ENCODE peak calls at places on chromosomes 4 and X, in six cellular contexts. One of them, this sample, is unnamed.

GRCh38 chrX:103376979-103377324 is 614 bp downstream of the BEX3 start:
- DNase-seq in A549: no peak
- DNase-seq in bronchial epithelial cell: no peak
- DNase-seq in Caco-2: peak
- DNase-seq in right atrium auricular region: no peak
- DNase-seq in dorsolateral prefrontal cortex: peak
- DNase-seq in this sample: no peak

GRCh38 chrX:21839334-21840198 is at the start of gene MBTPS2:
- DNase-seq in right atrium auricular region: peak
- DNase-seq in Caco-2: peak
- DNase-seq in A549: peak
- DNase-seq in bronchial epithelial cell: peak
- DNase-seq in dorsolateral prefrontal cortex: peak
- DNase-seq in this sample: peak

GRCh38 chrX:136689441-136689840 is 41.5 kb downstream of the CD40LG start:
- DNase-seq in A549: no peak
- DNase-seq in right atrium auricular region: no peak
- DNase-seq in bronchial epithelial cell: peak
- DNase-seq in Caco-2: no peak
- DNase-seq in dorsolateral prefrontal cortex: no peak
- DNase-seq in this sample: peak

GRCh38 chr4:158428242-158428641 is 93.4 kb upstream of the RXFP1 start:
- DNase-seq in A549: no peak
- DNase-seq in bronchial epithelial cell: peak
- DNase-seq in dorsolateral prefrontal cortex: no peak
- DNase-seq in Caco-2: no peak
- DNase-seq in right atrium auricular region: no peak
- DNase-seq in this sample: peak

GRCh38 chr4:3492741-3493719 is 29.9 kb downstream of the DOK7 start:
- DNase-seq in bronchial epithelial cell: no peak
- DNase-seq in dorsolateral prefrontal cortex: no peak
- DNase-seq in A549: no peak
- DNase-seq in right atrium auricular region: no peak
- DNase-seq in Caco-2: no peak
- DNase-seq in this sample: peak

GRCh38 chr4:2962099-2962455 is 1.1 kb downstream of the NOP14 start:
- DNase-seq in Caco-2: no peak
- DNase-seq in right atrium auricular region: no peak
- DNase-seq in bronchial epithelial cell: no peak
- DNase-seq in A549: no peak
- DNase-seq in dorsolateral prefrontal cortex: no peak
- DNase-seq in this sample: no peak

GRCh38 chr4:154044118-154044517 is 255.2 kb upstream of the SFRP2 start:
- DNase-seq in dorsolateral prefrontal cortex: no peak
- DNase-seq in right atrium auricular region: no peak
- DNase-seq in A549: no peak
- DNase-seq in bronchial epithelial cell: peak
- DNase-seq in Caco-2: no peak
- DNase-seq in this sample: peak

GRCh38 chr4:138078751-138079150 is 163.4 kb downstream of the SLC7A11 start:
- DNase-seq in dorsolateral prefrontal cortex: no peak
- DNase-seq in bronchial epithelial cell: no peak
- DNase-seq in A549: no peak
- DNase-seq in right atrium auricular region: no peak
- DNase-seq in Caco-2: no peak
- DNase-seq in this sample: peak

GRCh38 chr4:112966701-112967100 is 82.8 kb upstream of the ANK2 start:
- DNase-seq in A549: no peak
- DNase-seq in right atrium auricular region: no peak
- DNase-seq in dorsolateral prefrontal cortex: no peak
- DNase-seq in bronchial epithelial cell: no peak
- DNase-seq in Caco-2: no peak
- DNase-seq in this sample: no peak

GRCh38 chrX:72554448-72555140 is 18.0 kb downstream of the HDAC8 start:
- DNase-seq in A549: peak
- DNase-seq in right atrium auricular region: no peak
- DNase-seq in dorsolateral prefrontal cortex: no peak
- DNase-seq in bronchial epithelial cell: peak
- DNase-seq in Caco-2: peak
- DNase-seq in this sample: no peak

GRCh38 chr4:111797455-111798163 is 347.6 kb upstream of the FAM241A start:
- DNase-seq in A549: no peak
- DNase-seq in dorsolateral prefrontal cortex: no peak
- DNase-seq in right atrium auricular region: no peak
- DNase-seq in bronchial epithelial cell: no peak
- DNase-seq in Caco-2: no peak
- DNase-seq in this sample: no peak

GRCh38 chr4:39365360-39365759 is 802 bp downstream of the RFC1 start:
- DNase-seq in Caco-2: no peak
- DNase-seq in A549: no peak
- DNase-seq in right atrium auricular region: no peak
- DNase-seq in dorsolateral prefrontal cortex: no peak
- DNase-seq in bronchial epithelial cell: no peak
- DNase-seq in this sample: no peak

GRCh38 chr4:185911556-185912064 is 99.6 kb upstream of the SORBS2 start:
- DNase-seq in Caco-2: no peak
- DNase-seq in bronchial epithelial cell: peak
- DNase-seq in right atrium auricular region: no peak
- DNase-seq in dorsolateral prefrontal cortex: no peak
- DNase-seq in A549: no peak
- DNase-seq in this sample: no peak

GRCh38 chrX:115226929-115227328 is 7.0 kb downstream of the LRCH2 start:
- DNase-seq in Caco-2: peak
- DNase-seq in right atrium auricular region: no peak
- DNase-seq in bronchial epithelial cell: peak
- DNase-seq in dorsolateral prefrontal cortex: peak
- DNase-seq in A549: no peak
- DNase-seq in this sample: peak

GRCh38 chr4:2834001-2834921 is 9.4 kb upstream of the ADD1 start:
- DNase-seq in right atrium auricular region: no peak
- DNase-seq in Caco-2: no peak
- DNase-seq in dorsolateral prefrontal cortex: no peak
- DNase-seq in bronchial epithelial cell: no peak
- DNase-seq in A549: no peak
- DNase-seq in this sample: no peak

GRCh38 chrX:139930923-139931645 is 1.8 kb downstream of the ATP11C start:
- DNase-seq in right atrium auricular region: no peak
- DNase-seq in bronchial epithelial cell: no peak
- DNase-seq in A549: peak
- DNase-seq in Caco-2: peak
- DNase-seq in dorsolateral prefrontal cortex: peak
- DNase-seq in this sample: no peak

GRCh38 chrX:31213941-31214340 is 142.1 kb upstream of the FTHL17 start:
- DNase-seq in bronchial epithelial cell: peak
- DNase-seq in dorsolateral prefrontal cortex: no peak
- DNase-seq in Caco-2: peak
- DNase-seq in right atrium auricular region: no peak
- DNase-seq in A549: no peak
- DNase-seq in this sample: peak

GRCh38 chr4:38509551-38509950 is 154.4 kb upstream of the KLF3 start:
- DNase-seq in A549: no peak
- DNase-seq in bronchial epithelial cell: no peak
- DNase-seq in Caco-2: no peak
- DNase-seq in dorsolateral prefrontal cortex: no peak
- DNase-seq in right atrium auricular region: no peak
- DNase-seq in this sample: no peak

GRCh38 chrX:100731441-100732281 is at the start of gene SYTL4:
- DNase-seq in dorsolateral prefrontal cortex: no peak
- DNase-seq in bronchial epithelial cell: no peak
- DNase-seq in Caco-2: peak
- DNase-seq in right atrium auricular region: no peak
- DNase-seq in A549: peak
- DNase-seq in this sample: peak

GRCh38 chrX:110450050-110450449 is 91.4 kb downstream of the RTL9 start:
- DNase-seq in Caco-2: peak
- DNase-seq in dorsolateral prefrontal cortex: peak
- DNase-seq in A549: peak
- DNase-seq in bronchial epithelial cell: peak
- DNase-seq in right atrium auricular region: peak
- DNase-seq in this sample: peak

GRCh38 chr4:38154681-38155588 is 194.7 kb downstream of the PTTG2 start:
- DNase-seq in bronchial epithelial cell: peak
- DNase-seq in Caco-2: no peak
- DNase-seq in dorsolateral prefrontal cortex: no peak
- DNase-seq in A549: no peak
- DNase-seq in right atrium auricular region: no peak
- DNase-seq in this sample: no peak

GRCh38 chrX:39766882-39767281 is 330.9 kb downstream of the BCOR start:
- DNase-seq in dorsolateral prefrontal cortex: no peak
- DNase-seq in A549: no peak
- DNase-seq in bronchial epithelial cell: no peak
- DNase-seq in Caco-2: no peak
- DNase-seq in right atrium auricular region: no peak
- DNase-seq in this sample: no peak

GRCh38 chr4:41725254-41725653 is 23.3 kb downstream of the PHOX2B start:
- DNase-seq in bronchial epithelial cell: no peak
- DNase-seq in dorsolateral prefrontal cortex: no peak
- DNase-seq in A549: no peak
- DNase-seq in right atrium auricular region: no peak
- DNase-seq in Caco-2: no peak
- DNase-seq in this sample: no peak

GRCh38 chr4:6563935-6564645 is 10.9 kb upstream of the MAN2B2 start:
- DNase-seq in bronchial epithelial cell: no peak
- DNase-seq in dorsolateral prefrontal cortex: no peak
- DNase-seq in right atrium auricular region: no peak
- DNase-seq in A549: no peak
- DNase-seq in Caco-2: no peak
- DNase-seq in this sample: no peak

GRCh38 chr4:169198167-169198566 is 72.6 kb downstream of the SH3RF1 start:
- DNase-seq in bronchial epithelial cell: no peak
- DNase-seq in dorsolateral prefrontal cortex: no peak
- DNase-seq in right atrium auricular region: no peak
- DNase-seq in Caco-2: no peak
- DNase-seq in A549: no peak
- DNase-seq in this sample: no peak
- TF ChIP-seq CTCF in bronchial epithelial cell: no peak
- TF ChIP-seq CTCF in dorsolateral prefrontal cortex: no peak
- TF ChIP-seq CTCF in right atrium auricular region: no peak
- TF ChIP-seq CTCF in Caco-2: no peak
- TF ChIP-seq CTCF in A549: no peak
- TF ChIP-seq CTCF in this sample: no peak

GRCh38 chr4:140003851-140004579 is 150.0 kb downstream of the MAML3 start:
- DNase-seq in A549: no peak
- DNase-seq in right atrium auricular region: no peak
- DNase-seq in bronchial epithelial cell: no peak
- DNase-seq in Caco-2: no peak
- DNase-seq in dorsolateral prefrontal cortex: no peak
- DNase-seq in this sample: no peak
- H3K4me3 ChIP-seq in A549: no peak
- H3K4me3 ChIP-seq in right atrium auricular region: peak
- H3K4me3 ChIP-seq in bronchial epithelial cell: peak
- H3K4me3 ChIP-seq in Caco-2: no peak
- H3K4me3 ChIP-seq in dorsolateral prefrontal cortex: peak
- H3K4me3 ChIP-seq in this sample: peak

GRCh38 chr4:69617083-69617694 is 22.3 kb downstream of the UGT2A2 start:
- DNase-seq in dorsolateral prefrontal cortex: no peak
- DNase-seq in A549: peak
- DNase-seq in Caco-2: peak
- DNase-seq in bronchial epithelial cell: peak
- DNase-seq in right atrium auricular region: no peak
- DNase-seq in this sample: peak
- TF ChIP-seq CTCF in dorsolateral prefrontal cortex: peak
- TF ChIP-seq CTCF in A549: peak
- TF ChIP-seq CTCF in Caco-2: peak
- TF ChIP-seq CTCF in bronchial epithelial cell: peak
- TF ChIP-seq CTCF in right atrium auricular region: no peak
- TF ChIP-seq CTCF in this sample: no peak

GRCh38 chr4:85932371-85933305 is 427.2 kb downstream of the MAPK10 start:
- DNase-seq in A549: no peak
- DNase-seq in dorsolateral prefrontal cortex: no peak
- DNase-seq in bronchial epithelial cell: peak
- DNase-seq in Caco-2: no peak
- DNase-seq in right atrium auricular region: no peak
- DNase-seq in this sample: peak
- H3K4me3 ChIP-seq in A549: no peak
- H3K4me3 ChIP-seq in dorsolateral prefrontal cortex: peak
- H3K4me3 ChIP-seq in bronchial epithelial cell: no peak
- H3K4me3 ChIP-seq in Caco-2: no peak
- H3K4me3 ChIP-seq in right atrium auricular region: peak
- H3K4me3 ChIP-seq in this sample: peak

GRCh38 chrX:70436380-70436779 is 8.3 kb upstream of the DLG3 start:
- DNase-seq in right atrium auricular region: no peak
- DNase-seq in Caco-2: no peak
- DNase-seq in bronchial epithelial cell: no peak
- DNase-seq in A549: no peak
- DNase-seq in dorsolateral prefrontal cortex: no peak
- DNase-seq in this sample: no peak
- TF ChIP-seq CTCF in right atrium auricular region: no peak
- TF ChIP-seq CTCF in Caco-2: no peak
- TF ChIP-seq CTCF in bronchial epithelial cell: no peak
- TF ChIP-seq CTCF in A549: no peak
- TF ChIP-seq CTCF in dorsolateral prefrontal cortex: peak
- TF ChIP-seq CTCF in this sample: no peak

GRCh38 chr4:183721207-183722081 is 62.4 kb downstream of the TRAPPC11 start:
- DNase-seq in right atrium auricular region: no peak
- DNase-seq in bronchial epithelial cell: peak
- DNase-seq in dorsolateral prefrontal cortex: no peak
- DNase-seq in A549: peak
- DNase-seq in Caco-2: peak
- DNase-seq in this sample: peak
- H3K4me3 ChIP-seq in right atrium auricular region: peak
- H3K4me3 ChIP-seq in bronchial epithelial cell: no peak
- H3K4me3 ChIP-seq in dorsolateral prefrontal cortex: peak
- H3K4me3 ChIP-seq in A549: peak
- H3K4me3 ChIP-seq in Caco-2: no peak
- H3K4me3 ChIP-seq in this sample: peak

GRCh38 chrX:132023896-132024386 is 839 bp downstream of the STK26 start:
- DNase-seq in bronchial epithelial cell: peak
- DNase-seq in Caco-2: no peak
- DNase-seq in A549: peak
- DNase-seq in dorsolateral prefrontal cortex: no peak
- DNase-seq in right atrium auricular region: no peak
- DNase-seq in this sample: peak

GRCh38 chrX:132022863-132023116 is 312 bp upstream of the STK26 start:
- DNase-seq in bronchial epithelial cell: no peak
- DNase-seq in Caco-2: no peak
- DNase-seq in right atrium auricular region: no peak
- DNase-seq in A549: peak
- DNase-seq in dorsolateral prefrontal cortex: no peak
- DNase-seq in this sample: no peak

GRCh38 chrX:132025085-132025484 is 2.0 kb downstream of the STK26 start:
- DNase-seq in dorsolateral prefrontal cortex: no peak
- DNase-seq in bronchial epithelial cell: no peak
- DNase-seq in A549: no peak
- DNase-seq in Caco-2: no peak
- DNase-seq in right atrium auricular region: no peak
- DNase-seq in this sample: no peak

GRCh38 chrX:132023117-132023895 is at the start of gene STK26:
- DNase-seq in right atrium auricular region: peak
- DNase-seq in A549: peak
- DNase-seq in bronchial epithelial cell: peak
- DNase-seq in dorsolateral prefrontal cortex: peak
- DNase-seq in Caco-2: peak
- DNase-seq in this sample: peak

GRCh38 chrX:132022115-132022862 is 813 bp upstream of the STK26 start:
- DNase-seq in A549: peak
- DNase-seq in bronchial epithelial cell: peak
- DNase-seq in dorsolateral prefrontal cortex: no peak
- DNase-seq in right atrium auricular region: no peak
- DNase-seq in Caco-2: peak
- DNase-seq in this sample: no peak
- TF ChIP-seq CTCF in A549: peak
- TF ChIP-seq CTCF in bronchial epithelial cell: no peak
- TF ChIP-seq CTCF in dorsolateral prefrontal cortex: no peak
- TF ChIP-seq CTCF in right atrium auricular region: no peak
- TF ChIP-seq CTCF in Caco-2: peak
- TF ChIP-seq CTCF in this sample: peak

This sample was measured in foreskin fibroblast.